ENCODE peak calls at places on chromosomes 6 and 20, in four cellular contexts. R is psoas muscle, C is brain microvascular endothelial cell, J is coronary artery. M is an unnamed sample.

GRCh38 chr6:90284745-90285481 is 11.7 kb downstream of the BACH2 start:
- DNase-seq in R (no peak), C (peak), J (no peak), M (no peak)

GRCh38 chr20:14948416-14948815 is 611.0 kb upstream of the FLRT3 start:
- DNase-seq in R (no peak), C (no peak), J (no peak), M (peak)

GRCh38 chr20:48159156-48159971 is 374.1 kb upstream of the SULF2 start:
- DNase-seq in R (no peak), C (no peak), J (no peak), M (no peak)

GRCh38 chr6:111456208-111456607 is 26.8 kb downstream of the REV3L start:
- DNase-seq in R (no peak), C (no peak), J (no peak), M (no peak)

GRCh38 chr20:17519606-17520285 is 11.4 kb downstream of the BFSP1 start:
- DNase-seq in R (no peak), C (no peak), J (no peak), M (no peak)

GRCh38 chr6:111871725-111872520 is 1.3 kb downstream of the FYN start:
- DNase-seq in R (no peak), C (peak), J (no peak), M (peak)

GRCh38 chr6:76852776-76853175 is 610.5 kb downstream of the HTR1B start:
- DNase-seq in R (no peak), C (peak), J (no peak), M (no peak)

GRCh38 chr6:9699890-9700289 is 715.0 kb downstream of the TFAP2A start:
- DNase-seq in R (no peak), C (no peak), J (no peak), M (no peak)

GRCh38 chr20:41587956-41588355 is 30.2 kb downstream of the CHD6 start:
- DNase-seq in R (no peak), C (peak), J (no peak), M (no peak)

GRCh38 chr6:37763413-37763812 is 56.1 kb upstream of the ZFAND3 start:
- DNase-seq in R (no peak), C (no peak), J (no peak), M (no peak)

GRCh38 chr6:49764571-49765236 is 20.5 kb upstream of the CRISP3 start:
- DNase-seq in R (no peak), C (no peak), J (no peak), M (no peak)

GRCh38 chr6:2158596-2159271 is 86.7 kb downstream of the GMDS start:
- DNase-seq in R (no peak), C (no peak), J (no peak), M (no peak)

GRCh38 chr20:35306931-35307517 is 14.8 kb upstream of the FAM83C start:
- DNase-seq in R (peak), C (peak), J (no peak), M (peak)

GRCh38 chr6:137978252-137978896 is 111.3 kb downstream of the TNFAIP3 start:
- DNase-seq in R (no peak), C (peak), J (no peak), M (no peak)

GRCh38 chr20:36542019-36542488 is 735 bp downstream of the MYL9 start:
- DNase-seq in R (peak), C (peak), J (no peak), M (no peak)
- H3K27ac ChIP-seq in R (peak), C (peak), J (peak), M (no peak)

DNA sequence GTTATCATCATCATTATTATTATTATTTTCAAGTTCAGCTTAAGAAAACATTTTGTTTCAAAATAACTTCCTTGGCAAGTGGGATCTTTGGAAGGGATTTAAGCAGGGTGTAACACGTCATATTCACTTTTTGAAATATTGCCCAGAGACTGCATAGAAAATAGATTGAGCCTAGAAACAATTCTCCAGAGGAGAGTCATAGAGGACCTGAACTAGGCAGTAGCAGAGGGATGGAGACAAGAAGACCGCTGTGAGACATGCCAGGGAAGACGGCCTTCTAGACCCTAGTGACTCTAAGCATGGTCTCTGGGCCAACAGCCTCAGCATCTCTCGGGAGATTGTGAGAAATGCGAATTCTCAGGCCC is 55.5 kb downstream of the EDN1 start:
- DNase-seq in R (no peak), C (no peak), J (no peak), M (no peak)
- H3K27ac ChIP-seq in R (no peak), C (no peak), J (peak), M (no peak)

DNA sequence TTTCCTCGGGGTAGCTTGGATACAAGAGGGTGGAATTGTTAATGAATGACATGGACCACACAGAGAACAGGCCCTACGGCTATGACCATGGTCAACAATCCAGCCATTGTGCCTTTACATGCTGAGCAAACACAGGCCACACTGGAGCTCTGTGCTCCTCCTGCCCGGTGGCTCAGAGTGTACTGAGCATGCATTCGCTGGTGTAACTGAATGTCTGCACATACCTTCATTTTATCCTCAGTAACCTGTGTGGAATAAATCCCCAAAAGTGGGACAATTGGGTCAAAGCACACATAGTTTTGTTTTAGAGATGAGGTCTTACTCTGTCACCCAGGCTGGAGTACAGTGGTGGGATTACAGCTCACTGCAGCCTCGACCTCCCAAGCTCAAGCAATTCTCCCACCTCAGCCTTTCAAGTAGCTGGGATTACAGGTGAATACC is 32.8 kb downstream of the LRP11 start:
- DNase-seq in R (no peak), C (no peak), J (no peak), M (peak)
- H3K27ac ChIP-seq in R (no peak), C (no peak), J (no peak), M (peak)

GRCh38 chr6:39844866-39845265 is 52.7 kb downstream of the DAAM2 start:
- DNase-seq in R (no peak), C (no peak), J (no peak), M (no peak)

GRCh38 chr6:39849764-39850163 is 57.6 kb downstream of the DAAM2 start:
- DNase-seq in R (no peak), C (peak), J (peak), M (no peak)

GRCh38 chr6:39848171-39848570 is 56.0 kb downstream of the DAAM2 start:
- DNase-seq in R (no peak), C (no peak), J (no peak), M (no peak)

GRCh38 chr6:39849228-39849627 is 57.1 kb downstream of the DAAM2 start:
- DNase-seq in R (no peak), C (no peak), J (no peak), M (no peak)

DNA sequence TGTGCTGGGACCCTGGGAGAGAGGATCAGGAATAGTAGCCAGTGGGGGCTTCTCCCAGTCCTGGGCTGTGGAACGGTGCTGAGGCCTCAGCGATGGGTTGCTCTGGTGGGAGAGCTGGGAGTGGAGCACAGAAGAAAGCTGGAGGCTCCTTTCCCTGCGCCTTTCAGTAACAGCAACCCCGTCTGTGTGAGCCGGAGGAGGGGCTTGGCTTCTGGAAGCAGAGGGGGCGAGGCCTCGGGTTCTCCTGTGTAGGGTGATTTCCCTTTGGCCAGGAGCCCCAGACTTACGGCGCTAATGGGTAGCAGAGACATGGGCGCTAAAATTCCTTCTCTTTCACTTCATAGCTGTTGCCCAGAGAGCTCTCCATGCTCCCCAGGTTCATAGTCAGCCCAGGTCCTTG is 55.0 kb downstream of the DAAM2 start:
- DNase-seq in R (no peak), C (peak), J (peak), M (no peak)
- H3K27ac ChIP-seq in R (no peak), C (no peak), J (peak), M (peak)

GRCh38 chr20:57437267-57437666 is 46.1 kb downstream of the RBM38 start:
- DNase-seq in R (no peak), C (no peak), J (no peak), M (no peak)

GRCh38 chr20:57437672-57438330 is 46.6 kb downstream of the RBM38 start:
- DNase-seq in R (peak), C (no peak), J (no peak), M (no peak)

GRCh38 chr20:57435498-57436222 is 44.5 kb downstream of the RBM38 start:
- DNase-seq in R (peak), C (peak), J (peak), M (peak)

GRCh38 chr20:57435105-57435497 is 43.9 kb downstream of the RBM38 start:
- DNase-seq in R (no peak), C (no peak), J (no peak), M (no peak)

DNA sequence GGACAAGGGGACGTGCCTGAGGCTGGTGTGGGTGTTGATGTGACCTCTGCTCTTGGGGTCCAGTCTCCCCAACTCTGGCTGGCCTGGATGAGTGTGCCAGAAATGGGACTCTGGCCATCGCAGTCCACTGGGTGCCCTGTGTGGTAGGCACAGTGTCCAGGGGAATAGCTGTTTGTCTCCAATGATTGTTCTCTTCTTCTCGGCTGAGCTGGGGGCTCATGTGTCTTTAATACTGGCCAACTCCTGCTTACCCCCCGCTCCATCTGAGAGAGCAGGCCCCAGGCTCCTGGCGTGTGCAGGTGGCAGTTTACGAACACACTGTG is 45.0 kb downstream of the RBM38 start:
- DNase-seq in R (no peak), C (no peak), J (no peak), M (no peak)
- H3K27ac ChIP-seq in R (peak), C (no peak), J (peak), M (peak)

GRCh38 chr20:54200487-54201267 is 7.2 kb upstream of the PFDN4 start:
- DNase-seq in R (no peak), C (no peak), J (no peak), M (no peak)

GRCh38 chr20:54195483-54196472 is 12.1 kb upstream of the PFDN4 start:
- DNase-seq in R (no peak), C (no peak), J (no peak), M (no peak)

GRCh38 chr20:54199721-54200176 is 8.1 kb upstream of the PFDN4 start:
- DNase-seq in R (peak), C (peak), J (no peak), M (peak)

GRCh38 chr20:54199283-54199682 is 8.6 kb upstream of the PFDN4 start:
- DNase-seq in R (no peak), C (no peak), J (no peak), M (no peak)

GRCh38 chr20:54197621-54198604 is 10.0 kb upstream of the PFDN4 start:
- DNase-seq in R (no peak), C (peak), J (no peak), M (no peak)
- H3K27ac ChIP-seq in R (no peak), C (no peak), J (no peak), M (no peak)

GRCh38 chr20:11810316-11811130 is 107.2 kb upstream of the BTBD3 start:
- DNase-seq in R (no peak), C (no peak), J (no peak), M (no peak)
- H3K27ac ChIP-seq in R (no peak), C (peak), J (no peak), M (no peak)